ENCODE peak calls at places on chromosomes 11 and 22, in ten cellular contexts. B is NCI-H1436, A is KG1, O is NCI-H1092, Q is mesenchymal stem cell, Z is astrocyte of the spinal cord, G is cardiac fibroblast, V is NCI-H748 treated with DMSO at 0.1 percent for 48 hours, F is Right ventricle myocardium inferior, R is T follicular helper cell. S is an unnamed sample.

GRCh38 chr11:121451178-121451981 is 734 bp upstream of the SORL1 start:
- DNase-seq in V (no peak), B (no peak), Q (no peak), R (no peak), G (peak; percentile 4), Z (no peak), A (no peak), O (no peak), F (no peak), S (no peak)

GRCh38 chr11:351411-351810 is 17.9 kb upstream of the B4GALNT4 start:
- DNase-seq in G (no peak), A (no peak), Z (no peak), B (no peak), V (no peak), F (no peak), R (no peak), O (no peak), Q (no peak), S (no peak)

GRCh38 chr11:85951428-85952107 is 96.4 kb downstream of the CCDC83 start:
- DNase-seq in V (no peak), Z (no peak), A (no peak), G (no peak), R (no peak), B (no peak), O (no peak), Q (no peak), F (no peak), S (no peak)

GRCh38 chr22:38109391-38110000 is 988 bp downstream of the BAIAP2L2 start:
- DNase-seq in Z (no peak), F (peak; percentile 60), G (no peak), Q (no peak), O (no peak), R (no peak), A (no peak), B (no peak), V (no peak), S (no peak)

GRCh38 chr11:67505605-67506396 is 638 bp upstream of the PITPNM1 start:
- DNase-seq in Z (peak; percentile 87), O (peak; percentile 82), V (peak; percentile 39), B (peak; percentile 73), G (peak; percentile 94), Q (peak; percentile 93), R (peak; percentile 85), A (peak; percentile 95), F (peak; percentile 94), S (peak; percentile 79)

GRCh38 chr11:133253570-133253969 is 278.7 kb downstream of the OPCML start:
- DNase-seq in A (no peak), B (no peak), O (no peak), V (no peak), G (no peak), Q (no peak), F (no peak), R (no peak), Z (no peak), S (no peak)

GRCh38 chr11:18624161-18624560 is 10.0 kb downstream of the SPTY2D1 start:
- DNase-seq in Z (no peak), R (no peak), G (no peak), A (no peak), B (no peak), F (no peak), Q (no peak), O (no peak), V (no peak), S (no peak)

GRCh38 chr22:17063372-17064106 is 21.3 kb upstream of the IL17RA start:
- DNase-seq in F (no peak), R (no peak), Q (no peak), O (no peak), B (no peak), Z (no peak), G (peak; percentile 77), A (no peak), V (no peak), S (no peak)

GRCh38 chr11:107669893-107670601 is 41.8 kb downstream of the SLN start:
- DNase-seq in R (no peak), B (no peak), Z (no peak), O (no peak), F (no peak), Q (no peak), A (no peak), G (no peak), V (no peak), S (no peak)

GRCh38 chr22:44184006-44184405 is 3.3 kb downstream of the PARVG start:
- DNase-seq in A (no peak), B (no peak), Q (no peak), Z (no peak), O (no peak), V (no peak), F (peak; percentile 9), R (no peak), G (no peak), S (peak; percentile 56)

GRCh38 chr11:116136987-116137674 is 632.9 kb upstream of the CADM1 start:
- DNase-seq in F (no peak), R (no peak), B (peak; percentile 54), O (no peak), Z (no peak), G (no peak), V (no peak), Q (no peak), A (no peak), S (no peak)